ENCODE peak calls at places on chromosomes 2 and 18, in four cellular contexts. T is H1, A is GM12878, G is K562. E is an unnamed sample.

GRCh38 chr2:73091164-73091563 is 19.7 kb upstream of the SFXN5 start:
- DNase-seq in T (no peak), A (no peak), G (no peak), E (peak)

GRCh38 chr2:157480182-157480961 is 36.5 kb upstream of the CYTIP start:
- DNase-seq in T (no peak), A (no peak), G (no peak), E (no peak)

GRCh38 chr2:43226955-43227829 is 786 bp upstream of the ZFP36L2 start:
- DNase-seq in T (no peak), A (no peak), G (peak), E (peak)

GRCh38 chr2:101012706-101013181 is 10.7 kb downstream of the RPL31 start:
- DNase-seq in T (no peak), A (no peak), G (peak), E (peak)

GRCh38 chr2:84888401-84889276 is 7.8 kb upstream of the TRABD2A start:
- DNase-seq in T (no peak), A (peak), G (no peak), E (no peak)

GRCh38 chr2:181264436-181264835 is 192.8 kb upstream of the ITGA4 start:
- DNase-seq in T (no peak), A (no peak), G (no peak), E (no peak)

GRCh38 chr2:188835821-188836220 is 138.4 kb upstream of the COL3A1 start:
- DNase-seq in T (no peak), A (no peak), G (no peak), E (no peak)

GRCh38 chr2:44964704-44965343 is 23.3 kb downstream of the SIX3 start:
- DNase-seq in T (no peak), A (no peak), G (peak), E (no peak)

GRCh38 chr2:42996528-42996927 is 204.1 kb upstream of the HAAO start:
- DNase-seq in T (no peak), A (no peak), G (no peak), E (no peak)

GRCh38 chr2:221529943-221530652 is 42.0 kb downstream of the EPHA4 start:
- DNase-seq in T (no peak), A (no peak), G (no peak), E (no peak)

GRCh38 chr2:188892632-188893031 is 81.5 kb upstream of the COL3A1 start:
- DNase-seq in T (no peak), A (no peak), G (no peak), E (no peak)

GRCh38 chr2:239275037-239275685 is 125.7 kb downstream of the HDAC4 start:
- DNase-seq in T (no peak), A (no peak), G (peak), E (no peak)

GRCh38 chr2:196278491-196278911 is 107.1 kb upstream of the STK17B start:
- DNase-seq in T (no peak), A (no peak), G (no peak), E (no peak)

GRCh38 chr2:64263315-64263714 is 119.1 kb upstream of the PELI1 start:
- DNase-seq in T (no peak), A (no peak), G (no peak), E (no peak)

GRCh38 chr2:29010946-29011649 is 30.0 kb downstream of the TOGARAM2 start:
- DNase-seq in T (no peak), A (no peak), G (no peak), E (no peak)
- TF ChIP-seq YY1 in T (no peak), A (no peak), G (no peak), E (no peak)

DNA sequence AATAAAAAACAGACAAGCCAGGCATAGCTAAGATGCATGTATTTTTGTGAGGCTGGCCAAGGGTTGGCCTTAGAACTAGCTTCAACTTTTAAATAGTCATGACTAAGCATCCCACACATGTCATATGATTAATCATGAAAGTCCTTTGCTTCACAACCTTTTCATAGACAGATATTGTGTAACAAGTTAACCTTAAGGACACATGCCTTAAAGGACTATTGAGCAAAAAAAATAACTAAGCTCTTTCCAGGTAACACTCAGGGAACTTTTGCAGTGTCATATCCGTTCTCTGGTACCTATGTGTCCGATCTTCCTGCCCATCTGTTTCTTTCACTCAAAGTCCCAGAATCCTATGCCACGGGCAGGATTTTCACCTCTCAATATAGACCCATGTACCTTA is 498.4 kb downstream of the STK39 start:
- DNase-seq in T (no peak), A (no peak), G (no peak), E (no peak)
- TF ChIP-seq HDAC2 in T (no peak), A (no peak), G (no peak), E (no peak)

GRCh38 chr2:191259001-191259400 is 13.8 kb downstream of the MYO1B start:
- DNase-seq in T (no peak), A (no peak), G (no peak), E (no peak)

GRCh38 chr2:191255271-191255670 is 10.1 kb downstream of the MYO1B start:
- DNase-seq in T (no peak), A (no peak), G (no peak), E (no peak)

GRCh38 chr2:191252699-191253098 is 7.5 kb downstream of the MYO1B start:
- DNase-seq in T (no peak), A (no peak), G (no peak), E (no peak)

GRCh38 chr2:191257934-191258333 is 12.7 kb downstream of the MYO1B start:
- DNase-seq in T (no peak), A (no peak), G (no peak), E (no peak)

GRCh38 chr2:191255756-191256312 is 10.6 kb downstream of the MYO1B start:
- DNase-seq in T (no peak), A (no peak), G (no peak), E (no peak)
- TF ChIP-seq ATF3 in T (no peak), A (no peak), G (no peak), E (no peak)

GRCh38 chr2:175853110-175853509 is 149.0 kb downstream of the LNPK start:
- DNase-seq in T (no peak), A (no peak), G (no peak), E (no peak)
- TF ChIP-seq YY1 in T (no peak), A (no peak), G (no peak), E (no peak)

GRCh38 chr18:8788503-8789429 is 83.4 kb downstream of the MTCL1 start:
- DNase-seq in T (no peak), A (no peak), G (no peak), E (no peak)
- TF ChIP-seq HDAC2 in T (no peak), A (no peak), G (no peak), E (no peak)

DNA sequence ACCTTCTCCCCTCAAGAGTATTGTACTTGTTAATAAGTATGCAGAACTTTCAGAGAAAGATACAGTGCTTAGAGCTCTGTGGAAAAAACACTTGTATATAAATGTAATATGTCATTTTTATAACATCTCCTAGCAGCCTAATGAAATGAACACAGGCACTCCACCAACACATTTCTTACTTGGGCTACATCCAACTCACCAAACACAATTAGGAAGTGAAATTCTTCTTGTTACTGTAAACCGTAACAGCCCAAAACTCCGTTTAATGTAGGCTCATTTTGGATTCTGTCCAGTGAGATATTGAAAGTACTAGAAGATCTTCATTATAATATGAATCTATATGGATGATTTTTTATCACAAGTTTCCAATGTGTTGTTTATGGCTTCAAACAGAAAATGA is 306.9 kb upstream of the SLC8A1 start:
- DNase-seq in T (no peak), A (no peak), G (no peak), E (no peak)
- TF ChIP-seq ATF3 in T (no peak), A (no peak), G (no peak), E (no peak)

DNA sequence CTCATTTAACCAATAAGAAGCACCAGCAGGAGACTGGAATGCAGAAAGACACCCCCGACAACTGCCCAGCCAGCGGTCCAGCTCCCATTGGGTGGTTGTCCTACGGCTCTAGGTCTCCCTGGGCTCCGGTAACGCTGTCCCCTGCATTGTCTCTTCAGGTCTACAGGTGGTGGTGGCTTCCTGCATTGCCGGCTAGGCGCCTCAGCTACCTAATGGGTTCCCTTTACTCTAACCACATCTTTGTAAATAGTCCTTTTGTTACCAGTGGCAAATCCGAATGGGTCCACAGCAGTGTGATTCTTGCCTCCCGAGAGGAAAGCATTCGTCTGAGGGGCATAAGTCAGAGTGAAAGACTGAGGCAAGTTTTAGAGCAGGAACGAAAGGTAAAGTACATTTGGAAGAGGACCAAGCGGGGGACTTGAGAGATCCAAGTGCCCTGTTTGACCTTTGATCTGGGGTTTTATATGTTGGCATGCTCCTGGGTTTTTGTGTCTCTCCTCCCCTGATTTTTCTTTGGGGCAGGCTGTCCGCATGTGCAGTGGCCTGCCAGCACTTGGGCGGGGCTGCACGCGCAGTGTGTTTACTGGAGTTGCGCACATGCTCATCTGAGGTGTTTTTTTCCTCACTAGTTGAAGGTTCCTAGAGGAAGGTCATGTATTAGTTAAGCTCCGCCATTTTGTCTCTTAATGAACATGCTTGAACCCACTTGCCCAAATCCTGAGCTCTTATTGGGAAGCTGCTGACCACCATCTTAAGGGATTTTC is 11.0 kb downstream of the FABP1 start:
- DNase-seq in T (no peak), A (no peak), G (no peak), E (no peak)
- TF ChIP-seq YY1 in T (no peak), A (no peak), G (no peak), E (no peak)

GRCh38 chr2:145721681-145722080 is 1201.8 kb upstream of the ZEB2 start:
- DNase-seq in T (no peak), A (no peak), G (no peak), E (no peak)
- TF ChIP-seq HDAC2 in T (no peak), A (no peak), G (no peak), E (no peak)

GRCh38 chr2:129748653-129749052 is 230.8 kb upstream of the RAB6C start:
- DNase-seq in T (peak), A (no peak), G (no peak), E (peak)
- TF ChIP-seq ATF3 in T (no peak), A (no peak), G (no peak), E (no peak)

E was measured in HepG2.